ENCODE peak calls at places on chromosomes 3 and 15, in nine cellular contexts. One of them, this sample, is unnamed.

GRCh38 chr15:96234109-96234892 is 96.2 kb upstream of the NR2F2 start:
- DNase-seq in uterus: peak
- DNase-seq in psoas muscle: peak
- DNase-seq in endodermal cell: no peak
- DNase-seq in upper lobe of right lung: no peak
- DNase-seq in astrocyte of the spinal cord: no peak
- DNase-seq in cardiac muscle cell: peak
- DNase-seq in stomach: no peak
- DNase-seq in PC-9: peak
- DNase-seq in this sample: no peak

GRCh38 chr3:13034861-13035260 is 38.4 kb downstream of the IQSEC1 start:
- DNase-seq in uterus: no peak
- DNase-seq in psoas muscle: no peak
- DNase-seq in endodermal cell: no peak
- DNase-seq in upper lobe of right lung: no peak
- DNase-seq in astrocyte of the spinal cord: no peak
- DNase-seq in cardiac muscle cell: no peak
- DNase-seq in stomach: no peak
- DNase-seq in PC-9: no peak
- DNase-seq in this sample: no peak

GRCh38 chr3:156816794-156817741 is 9.1 kb upstream of the LEKR1 start:
- DNase-seq in uterus: peak
- DNase-seq in psoas muscle: peak
- DNase-seq in endodermal cell: peak
- DNase-seq in upper lobe of right lung: peak
- DNase-seq in astrocyte of the spinal cord: peak
- DNase-seq in cardiac muscle cell: peak
- DNase-seq in stomach: peak
- DNase-seq in PC-9: peak
- DNase-seq in this sample: peak

GRCh38 chr3:64799606-64800005 is 111.8 kb upstream of the ADAMTS9 start:
- DNase-seq in uterus: no peak
- DNase-seq in psoas muscle: no peak
- DNase-seq in endodermal cell: no peak
- DNase-seq in upper lobe of right lung: no peak
- DNase-seq in astrocyte of the spinal cord: no peak
- DNase-seq in cardiac muscle cell: no peak
- DNase-seq in stomach: no peak
- DNase-seq in PC-9: no peak
- DNase-seq in this sample: no peak

GRCh38 chr3:119541547-119541946 is 17.9 kb downstream of the CD80 start:
- DNase-seq in uterus: no peak
- DNase-seq in psoas muscle: no peak
- DNase-seq in endodermal cell: no peak
- DNase-seq in upper lobe of right lung: no peak
- DNase-seq in astrocyte of the spinal cord: no peak
- DNase-seq in cardiac muscle cell: no peak
- DNase-seq in stomach: no peak
- DNase-seq in PC-9: no peak
- DNase-seq in this sample: no peak

GRCh38 chr3:117193390-117193789 is 483.8 kb downstream of the TUSC7 start:
- DNase-seq in uterus: no peak
- DNase-seq in psoas muscle: no peak
- DNase-seq in endodermal cell: no peak
- DNase-seq in upper lobe of right lung: no peak
- DNase-seq in astrocyte of the spinal cord: no peak
- DNase-seq in cardiac muscle cell: no peak
- DNase-seq in stomach: no peak
- DNase-seq in PC-9: no peak
- DNase-seq in this sample: no peak

GRCh38 chr3:162740941-162741596 is 1244.5 kb downstream of the OTOL1 start:
- DNase-seq in uterus: no peak
- DNase-seq in psoas muscle: no peak
- DNase-seq in endodermal cell: no peak
- DNase-seq in upper lobe of right lung: no peak
- DNase-seq in astrocyte of the spinal cord: no peak
- DNase-seq in cardiac muscle cell: no peak
- DNase-seq in stomach: no peak
- DNase-seq in PC-9: no peak
- DNase-seq in this sample: no peak

GRCh38 chr15:100111103-100112060 is 230.4 kb downstream of the ADAMTS17 start:
- DNase-seq in uterus: peak
- DNase-seq in psoas muscle: peak
- DNase-seq in endodermal cell: no peak
- DNase-seq in upper lobe of right lung: peak
- DNase-seq in astrocyte of the spinal cord: peak
- DNase-seq in cardiac muscle cell: peak
- DNase-seq in stomach: peak
- DNase-seq in PC-9: peak
- DNase-seq in this sample: peak

GRCh38 chr3:126337980-126338651 is 19.1 kb downstream of the KLF15 start:
- DNase-seq in uterus: peak
- DNase-seq in psoas muscle: no peak
- DNase-seq in endodermal cell: peak
- DNase-seq in upper lobe of right lung: peak
- DNase-seq in astrocyte of the spinal cord: no peak
- DNase-seq in cardiac muscle cell: no peak
- DNase-seq in stomach: no peak
- DNase-seq in PC-9: no peak
- DNase-seq in this sample: peak

GRCh38 chr3:132382688-132383194 is 34.6 kb upstream of the DNAJC13 start:
- DNase-seq in uterus: no peak
- DNase-seq in psoas muscle: no peak
- DNase-seq in endodermal cell: peak
- DNase-seq in upper lobe of right lung: no peak
- DNase-seq in astrocyte of the spinal cord: no peak
- DNase-seq in cardiac muscle cell: no peak
- DNase-seq in stomach: no peak
- DNase-seq in PC-9: no peak
- DNase-seq in this sample: no peak
- TF ChIP-seq CTCF in uterus: no peak
- TF ChIP-seq CTCF in psoas muscle: no peak
- TF ChIP-seq CTCF in endodermal cell: no peak
- TF ChIP-seq CTCF in upper lobe of right lung: no peak
- TF ChIP-seq CTCF in astrocyte of the spinal cord: no peak
- TF ChIP-seq CTCF in cardiac muscle cell: no peak
- TF ChIP-seq CTCF in stomach: no peak
- TF ChIP-seq CTCF in PC-9: no peak
- TF ChIP-seq CTCF in this sample: no peak

GRCh38 chr15:58472221-58472620 is 40.4 kb downstream of the LIPC start:
- DNase-seq in uterus: no peak
- DNase-seq in psoas muscle: no peak
- DNase-seq in endodermal cell: no peak
- DNase-seq in upper lobe of right lung: no peak
- DNase-seq in astrocyte of the spinal cord: no peak
- DNase-seq in cardiac muscle cell: no peak
- DNase-seq in stomach: no peak
- DNase-seq in PC-9: no peak
- DNase-seq in this sample: no peak
- H3K4me3 ChIP-seq in uterus: no peak
- H3K4me3 ChIP-seq in psoas muscle: no peak
- H3K4me3 ChIP-seq in endodermal cell: no peak
- H3K4me3 ChIP-seq in upper lobe of right lung: no peak
- H3K4me3 ChIP-seq in astrocyte of the spinal cord: no peak
- H3K4me3 ChIP-seq in cardiac muscle cell: no peak
- H3K4me3 ChIP-seq in stomach: no peak
- H3K4me3 ChIP-seq in PC-9: peak
- H3K4me3 ChIP-seq in this sample: no peak

GRCh38 chr15:76840830-76841460 is 64.2 kb downstream of the SCAPER start:
- DNase-seq in uterus: no peak
- DNase-seq in psoas muscle: no peak
- DNase-seq in endodermal cell: no peak
- DNase-seq in upper lobe of right lung: no peak
- DNase-seq in astrocyte of the spinal cord: peak
- DNase-seq in cardiac muscle cell: peak
- DNase-seq in stomach: no peak
- DNase-seq in PC-9: no peak
- DNase-seq in this sample: no peak
- TF ChIP-seq CTCF in uterus: no peak
- TF ChIP-seq CTCF in psoas muscle: peak
- TF ChIP-seq CTCF in endodermal cell: peak
- TF ChIP-seq CTCF in upper lobe of right lung: peak
- TF ChIP-seq CTCF in astrocyte of the spinal cord: peak
- TF ChIP-seq CTCF in cardiac muscle cell: peak
- TF ChIP-seq CTCF in stomach: peak
- TF ChIP-seq CTCF in PC-9: peak
- TF ChIP-seq CTCF in this sample: no peak

GRCh38 chr15:58919232-58919631 is 14.2 kb downstream of the SLTM start:
- DNase-seq in uterus: no peak
- DNase-seq in psoas muscle: no peak
- DNase-seq in endodermal cell: no peak
- DNase-seq in upper lobe of right lung: no peak
- DNase-seq in astrocyte of the spinal cord: no peak
- DNase-seq in cardiac muscle cell: no peak
- DNase-seq in stomach: no peak
- DNase-seq in PC-9: no peak
- DNase-seq in this sample: no peak
- H3K4me3 ChIP-seq in uterus: no peak
- H3K4me3 ChIP-seq in psoas muscle: no peak
- H3K4me3 ChIP-seq in endodermal cell: no peak
- H3K4me3 ChIP-seq in upper lobe of right lung: no peak
- H3K4me3 ChIP-seq in astrocyte of the spinal cord: no peak
- H3K4me3 ChIP-seq in cardiac muscle cell: no peak
- H3K4me3 ChIP-seq in stomach: no peak
- H3K4me3 ChIP-seq in PC-9: no peak
- H3K4me3 ChIP-seq in this sample: no peak

GRCh38 chr3:140096037-140096436 is 161.1 kb downstream of the CLSTN2 start:
- DNase-seq in uterus: no peak
- DNase-seq in psoas muscle: no peak
- DNase-seq in endodermal cell: no peak
- DNase-seq in upper lobe of right lung: no peak
- DNase-seq in astrocyte of the spinal cord: no peak
- DNase-seq in cardiac muscle cell: no peak
- DNase-seq in stomach: no peak
- DNase-seq in PC-9: no peak
- DNase-seq in this sample: no peak
- TF ChIP-seq CTCF in uterus: no peak
- TF ChIP-seq CTCF in psoas muscle: no peak
- TF ChIP-seq CTCF in endodermal cell: no peak
- TF ChIP-seq CTCF in upper lobe of right lung: no peak
- TF ChIP-seq CTCF in astrocyte of the spinal cord: no peak
- TF ChIP-seq CTCF in cardiac muscle cell: no peak
- TF ChIP-seq CTCF in stomach: no peak
- TF ChIP-seq CTCF in PC-9: no peak
- TF ChIP-seq CTCF in this sample: no peak

GRCh38 chr3:8970971-8971589 is 7.8 kb upstream of the RAD18 start:
- DNase-seq in uterus: peak
- DNase-seq in psoas muscle: no peak
- DNase-seq in endodermal cell: peak
- DNase-seq in upper lobe of right lung: no peak
- DNase-seq in astrocyte of the spinal cord: peak
- DNase-seq in cardiac muscle cell: peak
- DNase-seq in stomach: peak
- DNase-seq in PC-9: peak
- DNase-seq in this sample: no peak

GRCh38 chr3:8976540-8977182 is 13.4 kb upstream of the RAD18 start:
- DNase-seq in uterus: no peak
- DNase-seq in psoas muscle: no peak
- DNase-seq in endodermal cell: no peak
- DNase-seq in upper lobe of right lung: no peak
- DNase-seq in astrocyte of the spinal cord: no peak
- DNase-seq in cardiac muscle cell: no peak
- DNase-seq in stomach: no peak
- DNase-seq in PC-9: no peak
- DNase-seq in this sample: no peak

GRCh38 chr3:8972614-8973013 is 9.3 kb upstream of the RAD18 start:
- DNase-seq in uterus: no peak
- DNase-seq in psoas muscle: no peak
- DNase-seq in endodermal cell: no peak
- DNase-seq in upper lobe of right lung: no peak
- DNase-seq in astrocyte of the spinal cord: peak
- DNase-seq in cardiac muscle cell: peak
- DNase-seq in stomach: no peak
- DNase-seq in PC-9: no peak
- DNase-seq in this sample: no peak

GRCh38 chr3:8975081-8976020 is 12.1 kb upstream of the RAD18 start:
- DNase-seq in uterus: no peak
- DNase-seq in psoas muscle: no peak
- DNase-seq in endodermal cell: no peak
- DNase-seq in upper lobe of right lung: no peak
- DNase-seq in astrocyte of the spinal cord: no peak
- DNase-seq in cardiac muscle cell: no peak
- DNase-seq in stomach: no peak
- DNase-seq in PC-9: no peak
- DNase-seq in this sample: no peak

DNA sequence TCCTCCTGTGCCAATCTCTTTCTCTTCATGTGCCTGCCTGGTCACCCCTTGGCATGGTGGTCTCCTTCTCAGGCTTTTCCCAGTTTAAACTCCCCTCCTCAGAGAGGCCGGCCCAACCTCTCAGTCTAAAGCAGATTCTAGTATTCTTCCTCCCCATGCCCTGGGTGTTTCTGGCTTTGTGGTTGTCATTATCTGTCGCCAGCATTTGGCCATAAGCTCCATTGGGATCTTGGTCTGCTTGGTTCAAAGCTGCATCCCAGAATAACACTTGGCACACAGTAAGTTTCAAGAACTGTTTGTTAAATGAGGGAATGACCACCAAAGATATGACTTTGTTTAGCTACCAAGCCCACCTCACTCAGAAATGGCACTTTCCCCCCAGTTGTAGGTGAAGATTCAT is 11.2 kb upstream of the RAD18 start:
- DNase-seq in uterus: no peak
- DNase-seq in psoas muscle: no peak
- DNase-seq in endodermal cell: no peak
- DNase-seq in upper lobe of right lung: no peak
- DNase-seq in astrocyte of the spinal cord: no peak
- DNase-seq in cardiac muscle cell: no peak
- DNase-seq in stomach: no peak
- DNase-seq in PC-9: no peak
- DNase-seq in this sample: no peak
- H3K4me3 ChIP-seq in uterus: no peak
- H3K4me3 ChIP-seq in psoas muscle: no peak
- H3K4me3 ChIP-seq in endodermal cell: no peak
- H3K4me3 ChIP-seq in upper lobe of right lung: no peak
- H3K4me3 ChIP-seq in astrocyte of the spinal cord: no peak
- H3K4me3 ChIP-seq in cardiac muscle cell: no peak
- H3K4me3 ChIP-seq in stomach: no peak
- H3K4me3 ChIP-seq in PC-9: no peak
- H3K4me3 ChIP-seq in this sample: no peak

DNA sequence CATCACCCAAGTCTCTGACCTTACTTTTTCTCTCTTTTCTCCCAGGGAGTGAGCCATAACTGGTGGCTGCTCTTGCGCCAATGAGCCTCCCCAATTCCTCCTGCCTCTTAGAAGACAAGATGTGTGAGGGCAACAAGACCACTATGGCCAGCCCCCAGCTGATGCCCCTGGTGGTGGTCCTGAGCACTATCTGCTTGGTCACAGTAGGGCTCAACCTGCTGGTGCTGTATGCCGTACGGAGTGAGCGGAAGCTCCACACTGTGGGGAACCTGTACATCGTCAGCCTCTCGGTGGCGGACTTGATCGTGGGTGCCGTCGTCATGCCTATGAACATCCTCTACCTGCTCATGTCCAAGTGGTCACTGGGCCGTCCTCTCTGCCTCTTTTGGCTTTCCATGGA is 13.2 kb upstream of the ATG7 start:
- DNase-seq in uterus: no peak
- DNase-seq in psoas muscle: no peak
- DNase-seq in endodermal cell: no peak
- DNase-seq in upper lobe of right lung: no peak
- DNase-seq in astrocyte of the spinal cord: no peak
- DNase-seq in cardiac muscle cell: no peak
- DNase-seq in stomach: no peak
- DNase-seq in PC-9: no peak
- DNase-seq in this sample: no peak
- TF ChIP-seq CTCF in uterus: no peak
- TF ChIP-seq CTCF in psoas muscle: no peak
- TF ChIP-seq CTCF in endodermal cell: peak
- TF ChIP-seq CTCF in upper lobe of right lung: no peak
- TF ChIP-seq CTCF in astrocyte of the spinal cord: peak
- TF ChIP-seq CTCF in cardiac muscle cell: no peak
- TF ChIP-seq CTCF in stomach: no peak
- TF ChIP-seq CTCF in PC-9: no peak
- TF ChIP-seq CTCF in this sample: no peak

GRCh38 chr3:142725352-142725739 is 1.5 kb downstream of the TRPC1 start:
- DNase-seq in uterus: no peak
- DNase-seq in psoas muscle: no peak
- DNase-seq in endodermal cell: no peak
- DNase-seq in upper lobe of right lung: no peak
- DNase-seq in astrocyte of the spinal cord: no peak
- DNase-seq in cardiac muscle cell: no peak
- DNase-seq in stomach: no peak
- DNase-seq in PC-9: no peak
- DNase-seq in this sample: no peak
- H3K4me3 ChIP-seq in uterus: peak
- H3K4me3 ChIP-seq in psoas muscle: peak
- H3K4me3 ChIP-seq in endodermal cell: peak
- H3K4me3 ChIP-seq in upper lobe of right lung: peak
- H3K4me3 ChIP-seq in astrocyte of the spinal cord: peak
- H3K4me3 ChIP-seq in cardiac muscle cell: peak
- H3K4me3 ChIP-seq in stomach: peak
- H3K4me3 ChIP-seq in PC-9: peak
- H3K4me3 ChIP-seq in this sample: peak

This sample was measured in coronary artery.